ENCODE peak calls at places on chromosome 17, in four cellular contexts. P is T-cell; Q is stimulated activated naive CD8-positive, alpha-beta T cell treated with anti-CD3 and anti-CD28 coated beads, Interleukin-15, amount 100 ng/mL, for 72 hours; S is mucosa of descending colon. G is an unnamed sample.

GRCh38 chr17:41511130-41511529 is 5.7 kb upstream of the KRT13 start:
- DNase-seq in P (no peak), Q (no peak), S (no peak), G (no peak)

GRCh38 chr17:8696951-8697745 is 47.5 kb downstream of the CCDC42 start:
- DNase-seq in P (no peak), Q (no peak), S (no peak), G (no peak)

GRCh38 chr17:30093463-30094147 is 23.0 kb upstream of the NSRP1 start:
- DNase-seq in P (no peak), Q (peak), S (no peak), G (no peak)

GRCh38 chr17:13584701-13585080 is 17.0 kb downstream of the HS3ST3A1 start:
- DNase-seq in P (no peak), Q (no peak), S (no peak), G (no peak)

GRCh38 chr17:35104844-35105450 is 14.7 kb downstream of the RAD51D start:
- DNase-seq in P (no peak), Q (no peak), S (no peak), G (no peak)

GRCh38 chr17:12627177-12627629 is 38.5 kb upstream of the MYOCD start:
- DNase-seq in P (no peak), Q (no peak), S (no peak), G (no peak)

GRCh38 chr17:13079010-13079409 is 61.2 kb upstream of the ELAC2 start:
- DNase-seq in P (no peak), Q (no peak), S (no peak), G (no peak)

GRCh38 chr17:2055494-2056220 is 754 bp downstream of the HIC1 start:
- DNase-seq in P (no peak), Q (peak), S (peak), G (no peak)

GRCh38 chr17:65102788-65103187 is 34.4 kb upstream of the RGS9 start:
- DNase-seq in P (no peak), Q (no peak), S (no peak), G (no peak)

GRCh38 chr17:5418858-5419355 is 555 bp downstream of the NUP88 start:
- DNase-seq in P (peak), Q (peak), S (no peak), G (peak)

GRCh38 chr17:7435676-7436555 is 681 bp downstream of the TMEM102 start:
- DNase-seq in P (peak), Q (peak), S (peak), G (no peak)

GRCh38 chr17:6643460-6644125 is 2.7 kb downstream of the TXNDC17 start:
- DNase-seq in P (no peak), Q (no peak), S (no peak), G (no peak)

GRCh38 chr17:50972579-50972978 is 106.4 kb upstream of the TOB1 start:
- DNase-seq in P (no peak), Q (no peak), S (no peak), G (no peak)

GRCh38 chr17:49227436-49228261 is 2.9 kb downstream of the PHOSPHO1 start:
- DNase-seq in P (peak), Q (peak), S (peak), G (peak)

GRCh38 chr17:7468290-7468689 is 11.1 kb downstream of the ZBTB4 start:
- DNase-seq in P (no peak), Q (no peak), S (no peak), G (no peak)

GRCh38 chr17:73231841-73232586 is 29.7 kb downstream of the CPSF4L start:
- DNase-seq in P (peak), Q (peak), S (peak), G (peak)

GRCh38 chr17:49548506-49549310 is 27.0 kb upstream of the NXPH3 start:
- DNase-seq in P (no peak), Q (no peak), S (no peak), G (no peak)

GRCh38 chr17:50153650-50154575 is 3.4 kb upstream of the PPP1R9B start:
- DNase-seq in P (no peak), Q (no peak), S (peak), G (no peak)

GRCh38 chr17:57957120-57957850 is 2.1 kb upstream of the CUEDC1 start:
- DNase-seq in P (no peak), Q (no peak), S (no peak), G (no peak)

GRCh38 chr17:72590882-72591499 is 470.2 kb downstream of the SOX9 start:
- DNase-seq in P (no peak), Q (no peak), S (no peak), G (no peak)

GRCh38 chr17:34081269-34081668 is 173.8 kb upstream of the CCL2 start:
- DNase-seq in P (no peak), Q (no peak), S (no peak), G (no peak)

GRCh38 chr17:3542410-3543088 is 15.1 kb downstream of the TRPV3 start:
- DNase-seq in P (no peak), Q (no peak), S (peak), G (no peak)

G was measured in epithelial cell of proximal tubule.